ENCODE peak calls at places on chromosomes 11 and 22, in nine cellular contexts. One of them, this sample, is unnamed.

GRCh38 chr11:130847517-130847916 is 68.8 kb downstream of the SNX19 start:
- DNase-seq in brain microvascular endothelial cell: peak; percentile 94
- DNase-seq in mesenteric fat pad: no peak
- DNase-seq in HTR-8/SVneo: peak; percentile 49
- DNase-seq in body of pancreas: no peak
- DNase-seq in pancreas: no peak
- DNase-seq in lower leg skin: no peak
- DNase-seq in CD8-positive, alpha-beta T cell: no peak
- DNase-seq in EL: peak; percentile 94
- DNase-seq in this sample: peak; percentile 95

GRCh38 chr11:126751242-126751641 is 249.3 kb downstream of the KIRREL3 start:
- DNase-seq in brain microvascular endothelial cell: no peak
- DNase-seq in mesenteric fat pad: no peak
- DNase-seq in HTR-8/SVneo: no peak
- DNase-seq in body of pancreas: no peak
- DNase-seq in pancreas: no peak
- DNase-seq in lower leg skin: no peak
- DNase-seq in CD8-positive, alpha-beta T cell: no peak
- DNase-seq in EL: peak; percentile 16
- DNase-seq in this sample: peak; percentile 10

GRCh38 chr22:19330865-19331418 is 39.4 kb upstream of the CLTCL1 start:
- DNase-seq in brain microvascular endothelial cell: no peak
- DNase-seq in mesenteric fat pad: no peak
- DNase-seq in HTR-8/SVneo: no peak
- DNase-seq in body of pancreas: no peak
- DNase-seq in pancreas: no peak
- DNase-seq in lower leg skin: no peak
- DNase-seq in CD8-positive, alpha-beta T cell: no peak
- DNase-seq in EL: no peak
- DNase-seq in this sample: no peak

GRCh38 chr11:114099392-114100178 is 40.1 kb downstream of the ZBTB16 start:
- DNase-seq in brain microvascular endothelial cell: no peak
- DNase-seq in mesenteric fat pad: no peak
- DNase-seq in HTR-8/SVneo: no peak
- DNase-seq in body of pancreas: peak; percentile 72
- DNase-seq in pancreas: no peak
- DNase-seq in lower leg skin: peak; percentile 60
- DNase-seq in CD8-positive, alpha-beta T cell: no peak
- DNase-seq in EL: no peak
- DNase-seq in this sample: no peak

GRCh38 chr11:95764267-95764898 is 25.2 kb downstream of the FAM76B start:
- DNase-seq in brain microvascular endothelial cell: no peak
- DNase-seq in mesenteric fat pad: no peak
- DNase-seq in HTR-8/SVneo: peak; percentile 51
- DNase-seq in body of pancreas: no peak
- DNase-seq in pancreas: no peak
- DNase-seq in lower leg skin: no peak
- DNase-seq in CD8-positive, alpha-beta T cell: no peak
- DNase-seq in EL: peak; percentile 39
- DNase-seq in this sample: peak; percentile 49

GRCh38 chr22:19807161-19807913 is 46.8 kb downstream of the TBX1 start:
- DNase-seq in brain microvascular endothelial cell: no peak
- DNase-seq in mesenteric fat pad: no peak
- DNase-seq in HTR-8/SVneo: no peak
- DNase-seq in body of pancreas: no peak
- DNase-seq in pancreas: no peak
- DNase-seq in lower leg skin: peak; percentile 84
- DNase-seq in CD8-positive, alpha-beta T cell: no peak
- DNase-seq in EL: no peak
- DNase-seq in this sample: no peak

GRCh38 chr22:49991907-49992533 is 20.5 kb downstream of the IL17REL start:
- DNase-seq in brain microvascular endothelial cell: no peak
- DNase-seq in mesenteric fat pad: peak; percentile 65
- DNase-seq in HTR-8/SVneo: no peak
- DNase-seq in body of pancreas: no peak
- DNase-seq in pancreas: no peak
- DNase-seq in lower leg skin: peak; percentile 52
- DNase-seq in CD8-positive, alpha-beta T cell: no peak
- DNase-seq in EL: no peak
- DNase-seq in this sample: no peak

GRCh38 chr11:416051-416756 is 1.4 kb upstream of the SIGIRR start:
- DNase-seq in brain microvascular endothelial cell: no peak
- DNase-seq in mesenteric fat pad: no peak
- DNase-seq in HTR-8/SVneo: no peak
- DNase-seq in body of pancreas: no peak
- DNase-seq in pancreas: no peak
- DNase-seq in lower leg skin: no peak
- DNase-seq in CD8-positive, alpha-beta T cell: no peak
- DNase-seq in EL: no peak
- DNase-seq in this sample: no peak

GRCh38 chr22:49026476-49027121 is 801.1 kb downstream of the BRD1 start:
- DNase-seq in brain microvascular endothelial cell: no peak
- DNase-seq in mesenteric fat pad: no peak
- DNase-seq in HTR-8/SVneo: no peak
- DNase-seq in body of pancreas: no peak
- DNase-seq in pancreas: no peak
- DNase-seq in lower leg skin: no peak
- DNase-seq in CD8-positive, alpha-beta T cell: no peak
- DNase-seq in EL: no peak
- DNase-seq in this sample: no peak

GRCh38 chr11:73176145-73176891 is 34.2 kb upstream of the FCHSD2 start:
- DNase-seq in brain microvascular endothelial cell: no peak
- DNase-seq in mesenteric fat pad: no peak
- DNase-seq in HTR-8/SVneo: no peak
- DNase-seq in body of pancreas: no peak
- DNase-seq in pancreas: no peak
- DNase-seq in lower leg skin: no peak
- DNase-seq in CD8-positive, alpha-beta T cell: no peak
- DNase-seq in EL: no peak
- DNase-seq in this sample: no peak

GRCh38 chr22:45628508-45628907 is 43.1 kb upstream of the ATXN10 start:
- DNase-seq in brain microvascular endothelial cell: no peak
- DNase-seq in mesenteric fat pad: no peak
- DNase-seq in HTR-8/SVneo: no peak
- DNase-seq in body of pancreas: peak; percentile 45
- DNase-seq in pancreas: no peak
- DNase-seq in lower leg skin: no peak
- DNase-seq in CD8-positive, alpha-beta T cell: no peak
- DNase-seq in EL: no peak
- DNase-seq in this sample: no peak

GRCh38 chr11:17383466-17383865 is 5.0 kb downstream of the KCNJ11 start:
- DNase-seq in brain microvascular endothelial cell: peak; percentile 13
- DNase-seq in mesenteric fat pad: no peak
- DNase-seq in HTR-8/SVneo: no peak
- DNase-seq in body of pancreas: no peak
- DNase-seq in pancreas: no peak
- DNase-seq in lower leg skin: no peak
- DNase-seq in CD8-positive, alpha-beta T cell: no peak
- DNase-seq in EL: no peak
- DNase-seq in this sample: no peak

GRCh38 chr11:96817488-96817887 is 427.7 kb downstream of the JRKL start:
- DNase-seq in brain microvascular endothelial cell: no peak
- DNase-seq in mesenteric fat pad: no peak
- DNase-seq in HTR-8/SVneo: peak; percentile 22
- DNase-seq in body of pancreas: no peak
- DNase-seq in pancreas: no peak
- DNase-seq in lower leg skin: no peak
- DNase-seq in CD8-positive, alpha-beta T cell: no peak
- DNase-seq in EL: peak; percentile 0
- DNase-seq in this sample: peak; percentile 32

GRCh38 chr11:32939866-32940265 is 47.3 kb downstream of the QSER1 start:
- DNase-seq in brain microvascular endothelial cell: no peak
- DNase-seq in mesenteric fat pad: no peak
- DNase-seq in HTR-8/SVneo: no peak
- DNase-seq in body of pancreas: no peak
- DNase-seq in pancreas: no peak
- DNase-seq in lower leg skin: no peak
- DNase-seq in CD8-positive, alpha-beta T cell: no peak
- DNase-seq in EL: peak; percentile 12
- DNase-seq in this sample: no peak

This sample was measured in astrocyte.